ENCODE peak calls at places on chromosomes 11 and 22, in nine cellular contexts. B is GM23338, T is breast epithelium, A is K562, X is HL-60, I is H1, O is stomach, P is sigmoid colon, Z is transverse colon. D is an unnamed sample.
A peak's percentile ranks its signal among the peaks of the same experiment; 100 is the strongest.

GRCh38 chr11:3159296-3160190 is 5.6 kb downstream of the OSBPL5 start:
- DNase-seq in B (no peak), T (peak; percentile 81), A (no peak), X (no peak), I (no peak), O (peak; percentile 65), P (peak; percentile 93), Z (peak; percentile 56), D (no peak)

GRCh38 chr11:44709281-44709562 is 17.5 kb upstream of the TSPAN18 start:
- DNase-seq in B (no peak), T (no peak), A (no peak), X (no peak), I (no peak), O (no peak), P (no peak), Z (no peak), D (no peak)

GRCh38 chr11:28460348-28460747 is 352.2 kb downstream of the METTL15 start:
- DNase-seq in B (no peak), T (no peak), A (no peak), X (no peak), I (no peak), O (no peak), P (no peak), Z (no peak), D (peak; percentile 38)

GRCh38 chr11:33893711-33894401 is 2.0 kb upstream of the LMO2 start:
- DNase-seq in B (no peak), T (no peak), A (no peak), X (peak; percentile 94), I (no peak), O (no peak), P (no peak), Z (no peak), D (no peak)

GRCh38 chr11:69333149-69333710 is 39.3 kb downstream of the MYEOV start:
- DNase-seq in B (no peak), T (no peak), A (no peak), X (no peak), I (no peak), O (peak; percentile 3), P (peak; percentile 10), Z (no peak), D (no peak)

GRCh38 chr11:1387521-1387920 is 2.2 kb upstream of the BRSK2 start:
- DNase-seq in B (no peak), T (no peak), A (no peak), X (no peak), I (no peak), O (no peak), P (no peak), Z (no peak), D (no peak)

GRCh38 chr11:70590356-70590991 is 192.1 kb downstream of the CTTN start:
- DNase-seq in B (no peak), T (no peak), A (no peak), X (no peak), I (no peak), O (no peak), P (no peak), Z (no peak), D (no peak)

GRCh38 chr11:5366856-5367255 is 15.5 kb downstream of the OR51B6 start:
- DNase-seq in B (no peak), T (no peak), A (no peak), X (no peak), I (no peak), O (no peak), P (no peak), Z (no peak), D (no peak)

GRCh38 chr22:22195265-22196017 is 49.1 kb upstream of the VPREB1 start:
- DNase-seq in B (peak; percentile 96), T (peak; percentile 47), A (peak; percentile 100), X (peak; percentile 80), I (peak; percentile 95), O (peak; percentile 83), P (no peak), Z (peak; percentile 87), D (peak; percentile 45)

GRCh38 chr22:30694638-30695350 is at the start of gene OSBP2:
- DNase-seq in B (peak; percentile 55), T (no peak), A (peak; percentile 80), X (no peak), I (peak; percentile 79), O (peak; percentile 57), P (peak; percentile 62), Z (peak; percentile 56), D (peak; percentile 30)

GRCh38 chr11:126790550-126790981 is 210.0 kb downstream of the KIRREL3 start:
- DNase-seq in B (peak; percentile 38), T (no peak), A (no peak), X (no peak), I (no peak), O (no peak), P (no peak), Z (no peak), D (peak; percentile 55)

GRCh38 chr11:128506999-128507591 is 80.3 kb downstream of the ETS1 start:
- DNase-seq in B (peak; percentile 62), T (peak; percentile 59), A (no peak), X (no peak), I (no peak), O (peak; percentile 81), P (peak; percentile 96), Z (peak; percentile 88), D (peak; percentile 88)

GRCh38 chr22:48984639-48985038 is 843.0 kb downstream of the BRD1 start:
- DNase-seq in B (no peak), T (no peak), A (no peak), X (no peak), I (no peak), O (no peak), P (no peak), Z (no peak), D (no peak)

GRCh38 chr11:63639195-63639832 is 25.1 kb upstream of the PLAAT3 start:
- DNase-seq in B (peak; percentile 35), T (no peak), A (no peak), X (no peak), I (no peak), O (no peak), P (no peak), Z (no peak), D (peak; percentile 30)

GRCh38 chr11:43576834-43577521 is 103.6 kb upstream of the HSD17B12 start:
- DNase-seq in B (peak; percentile 97), T (no peak), A (peak; percentile 88), X (no peak), I (peak; percentile 94), O (peak; percentile 44), P (no peak), Z (no peak), D (peak; percentile 40)

GRCh38 chr11:129949976-129950318 is 52.7 kb downstream of the PRDM10 start:
- DNase-seq in B (no peak), T (no peak), A (no peak), X (no peak), I (no peak), O (no peak), P (no peak), Z (no peak), D (no peak)

GRCh38 chr11:77413850-77414249 is 60.0 kb downstream of the PAK1 start:
- DNase-seq in B (peak; percentile 45), T (no peak), A (no peak), X (no peak), I (no peak), O (no peak), P (no peak), Z (no peak), D (no peak)

GRCh38 chr11:77411238-77411637 is 62.7 kb downstream of the PAK1 start:
- DNase-seq in B (peak; percentile 37), T (no peak), A (no peak), X (peak; percentile 70), I (no peak), O (no peak), P (peak; percentile 66), Z (peak; percentile 38), D (no peak)

GRCh38 chr11:77412814-77413213 is 61.1 kb downstream of the PAK1 start:
- DNase-seq in B (peak; percentile 24), T (no peak), A (no peak), X (no peak), I (no peak), O (no peak), P (no peak), Z (no peak), D (no peak)

GRCh38 chr11:77410076-77410827 is 63.6 kb downstream of the PAK1 start:
- DNase-seq in B (peak; percentile 13), T (no peak), A (no peak), X (peak; percentile 18), I (no peak), O (no peak), P (no peak), Z (no peak), D (no peak)

DNA sequence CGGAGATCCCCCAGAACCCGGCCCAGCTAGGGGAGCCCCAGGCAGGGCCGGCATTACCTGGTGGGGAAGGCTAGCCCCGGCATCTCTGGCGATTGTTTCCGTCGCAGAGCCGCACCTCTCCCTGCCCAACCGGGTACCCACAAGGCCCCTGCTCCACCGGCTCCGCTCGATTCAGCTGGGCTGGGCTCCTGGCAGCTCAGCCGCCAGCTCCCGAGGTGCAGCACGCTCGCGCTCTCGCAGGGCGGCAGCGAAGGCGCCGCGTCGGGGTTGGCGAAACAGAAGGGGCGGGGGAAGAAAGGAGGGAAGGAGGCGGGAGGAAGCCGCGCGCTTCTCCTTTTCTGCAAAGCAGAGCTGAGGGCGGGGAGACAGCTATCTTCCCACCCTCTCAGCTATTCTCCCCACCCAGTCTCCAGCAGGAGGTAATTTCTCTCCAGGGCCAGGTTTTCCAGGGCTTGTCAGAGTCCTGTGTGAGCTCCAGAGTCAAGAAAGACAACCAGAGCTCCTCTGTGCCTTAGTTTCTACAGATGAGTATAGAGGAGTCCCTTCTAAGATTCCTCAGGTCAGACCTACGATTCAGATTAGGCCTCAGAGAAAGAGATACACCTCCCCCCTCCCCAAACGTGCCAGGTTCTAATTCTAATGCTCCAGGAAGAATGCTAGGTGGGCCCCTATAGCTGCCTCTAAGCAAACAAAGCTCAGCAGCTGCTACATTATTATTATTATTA is 62.0 kb downstream of the PAK1 start:
- DNase-seq in B (peak; percentile 96), T (peak; percentile 74), A (peak; percentile 62), X (peak; percentile 94), I (peak; percentile 84), O (peak; percentile 90), P (peak; percentile 92), Z (peak; percentile 91), D (peak; percentile 62)
- TF ChIP-seq POLR2AphosphoS5 in B (peak; percentile 82), T (no peak), A (no peak), X (peak; percentile 51), I (no peak), O (peak; percentile 84), P (peak; percentile 78), Z (peak; percentile 64), D (no peak)

GRCh38 chr22:37561209-37562048 is 1.1 kb downstream of the CDC42EP1 start:
- DNase-seq in B (peak; percentile 96), T (peak; percentile 92), A (peak; percentile 78), X (peak; percentile 72), I (peak; percentile 99), O (peak; percentile 95), P (peak; percentile 97), Z (peak; percentile 95), D (peak; percentile 88)
- TF ChIP-seq POLR2AphosphoS5 in B (peak; percentile 40), T (peak; percentile 71), A (no peak), X (no peak), I (no peak), O (peak; percentile 89), P (peak; percentile 32), Z (peak; percentile 71), D (peak; percentile 73)

GRCh38 chr11:80584661-80585060 is 1143.8 kb upstream of the TENM4 start:
- DNase-seq in B (no peak), T (no peak), A (no peak), X (no peak), I (no peak), O (no peak), P (no peak), Z (no peak), D (no peak)
- TF ChIP-seq POLR2AphosphoS5 in B (no peak), T (no peak), A (no peak), X (no peak), I (no peak), O (no peak), P (no peak), Z (no peak), D (no peak)

GRCh38 chr11:47399860-47400812 is 8.3 kb upstream of the SLC39A13 start:
- DNase-seq in B (peak; percentile 75), T (no peak), A (peak; percentile 96), X (peak; percentile 37), I (no peak), O (no peak), P (no peak), Z (peak; percentile 47), D (no peak)
- TF ChIP-seq POLR2AphosphoS5 in B (peak; percentile 22), T (no peak), A (peak; percentile 25), X (no peak), I (no peak), O (no peak), P (no peak), Z (peak; percentile 43), D (peak; percentile 56)